ENCODE peak calls at places on chromosomes 2 and 18, in eight cellular contexts. One of them, this sample, is unnamed.

GRCh38 chr2:219736196-219736595 is 108.8 kb downstream of the SLC4A3 start:
- DNase-seq in endothelial cell: peak
- DNase-seq in mammary epithelial cell: peak
- DNase-seq in PC-9: peak
- DNase-seq in Peyer's patch: no peak
- DNase-seq in fibroblast of lung: peak
- DNase-seq in HFF-Myc: peak
- DNase-seq in omental fat pad: no peak
- DNase-seq in this sample: no peak

GRCh38 chr2:172293952-172294351 is 133.4 kb upstream of the ITGA6 start:
- DNase-seq in endothelial cell: no peak
- DNase-seq in omental fat pad: peak
- DNase-seq in PC-9: no peak
- DNase-seq in fibroblast of lung: peak
- DNase-seq in mammary epithelial cell: peak
- DNase-seq in HFF-Myc: no peak
- DNase-seq in Peyer's patch: peak
- DNase-seq in this sample: peak

GRCh38 chr2:221673248-221673647 is 101.1 kb upstream of the EPHA4 start:
- DNase-seq in endothelial cell: no peak
- DNase-seq in omental fat pad: no peak
- DNase-seq in mammary epithelial cell: peak
- DNase-seq in fibroblast of lung: peak
- DNase-seq in HFF-Myc: no peak
- DNase-seq in PC-9: no peak
- DNase-seq in Peyer's patch: no peak
- DNase-seq in this sample: no peak

GRCh38 chr2:32064713-32065112 is 1.4 kb downstream of the SPAST start:
- DNase-seq in HFF-Myc: no peak
- DNase-seq in omental fat pad: no peak
- DNase-seq in fibroblast of lung: no peak
- DNase-seq in PC-9: no peak
- DNase-seq in Peyer's patch: no peak
- DNase-seq in endothelial cell: no peak
- DNase-seq in mammary epithelial cell: no peak
- DNase-seq in this sample: no peak

GRCh38 chr2:105380432-105381118 is 18.3 kb downstream of the FHL2 start:
- DNase-seq in fibroblast of lung: no peak
- DNase-seq in endothelial cell: no peak
- DNase-seq in omental fat pad: no peak
- DNase-seq in PC-9: no peak
- DNase-seq in Peyer's patch: no peak
- DNase-seq in mammary epithelial cell: no peak
- DNase-seq in HFF-Myc: no peak
- DNase-seq in this sample: no peak

GRCh38 chr2:128040166-128040771 is 12.4 kb upstream of the SAP130 start:
- DNase-seq in HFF-Myc: no peak
- DNase-seq in mammary epithelial cell: no peak
- DNase-seq in fibroblast of lung: no peak
- DNase-seq in Peyer's patch: no peak
- DNase-seq in endothelial cell: no peak
- DNase-seq in omental fat pad: no peak
- DNase-seq in PC-9: peak
- DNase-seq in this sample: no peak

GRCh38 chr18:41395695-41396094 is 559.3 kb upstream of the PIK3C3 start:
- DNase-seq in omental fat pad: no peak
- DNase-seq in endothelial cell: no peak
- DNase-seq in mammary epithelial cell: peak
- DNase-seq in Peyer's patch: no peak
- DNase-seq in fibroblast of lung: peak
- DNase-seq in PC-9: no peak
- DNase-seq in HFF-Myc: no peak
- DNase-seq in this sample: no peak

GRCh38 chr2:38909872-38910271 is 20.2 kb downstream of the ARHGEF33 start:
- DNase-seq in fibroblast of lung: no peak
- DNase-seq in Peyer's patch: no peak
- DNase-seq in mammary epithelial cell: no peak
- DNase-seq in PC-9: no peak
- DNase-seq in HFF-Myc: no peak
- DNase-seq in omental fat pad: no peak
- DNase-seq in endothelial cell: no peak
- DNase-seq in this sample: no peak

GRCh38 chr2:170252414-170252813 is 74.5 kb downstream of the MYO3B start:
- DNase-seq in fibroblast of lung: no peak
- DNase-seq in HFF-Myc: no peak
- DNase-seq in Peyer's patch: no peak
- DNase-seq in endothelial cell: no peak
- DNase-seq in omental fat pad: no peak
- DNase-seq in mammary epithelial cell: no peak
- DNase-seq in PC-9: no peak
- DNase-seq in this sample: no peak

GRCh38 chr2:70515938-70516337 is 37.7 kb downstream of the TGFA start:
- DNase-seq in PC-9: no peak
- DNase-seq in Peyer's patch: no peak
- DNase-seq in omental fat pad: no peak
- DNase-seq in mammary epithelial cell: no peak
- DNase-seq in HFF-Myc: no peak
- DNase-seq in endothelial cell: no peak
- DNase-seq in fibroblast of lung: no peak
- DNase-seq in this sample: no peak

GRCh38 chr2:45649855-45650806 is 1.3 kb upstream of the PRKCE start:
- DNase-seq in Peyer's patch: peak
- DNase-seq in mammary epithelial cell: peak
- DNase-seq in PC-9: peak
- DNase-seq in HFF-Myc: no peak
- DNase-seq in endothelial cell: peak
- DNase-seq in fibroblast of lung: peak
- DNase-seq in omental fat pad: peak
- DNase-seq in this sample: peak

GRCh38 chr2:230225486-230225885 is at the start of gene SP140:
- DNase-seq in Peyer's patch: no peak
- DNase-seq in omental fat pad: no peak
- DNase-seq in PC-9: no peak
- DNase-seq in fibroblast of lung: no peak
- DNase-seq in endothelial cell: no peak
- DNase-seq in mammary epithelial cell: no peak
- DNase-seq in HFF-Myc: no peak
- DNase-seq in this sample: no peak

GRCh38 chr2:158006961-158007664 is 94.6 kb upstream of the UPP2 start:
- DNase-seq in endothelial cell: no peak
- DNase-seq in mammary epithelial cell: no peak
- DNase-seq in omental fat pad: no peak
- DNase-seq in PC-9: no peak
- DNase-seq in fibroblast of lung: peak
- DNase-seq in Peyer's patch: no peak
- DNase-seq in HFF-Myc: no peak
- DNase-seq in this sample: no peak

GRCh38 chr2:36731941-36732700 is 35.6 kb downstream of the VIT start:
- DNase-seq in endothelial cell: no peak
- DNase-seq in mammary epithelial cell: no peak
- DNase-seq in omental fat pad: no peak
- DNase-seq in HFF-Myc: peak
- DNase-seq in fibroblast of lung: peak
- DNase-seq in PC-9: peak
- DNase-seq in Peyer's patch: no peak
- DNase-seq in this sample: no peak

GRCh38 chr2:161199885-161200284 is 39.7 kb downstream of the TANK start:
- DNase-seq in mammary epithelial cell: no peak
- DNase-seq in fibroblast of lung: no peak
- DNase-seq in HFF-Myc: no peak
- DNase-seq in PC-9: no peak
- DNase-seq in Peyer's patch: no peak
- DNase-seq in omental fat pad: no peak
- DNase-seq in endothelial cell: no peak
- DNase-seq in this sample: no peak

GRCh38 chr18:3671181-3671580 is 221.2 kb downstream of the TGIF1 start:
- DNase-seq in fibroblast of lung: no peak
- DNase-seq in PC-9: no peak
- DNase-seq in HFF-Myc: no peak
- DNase-seq in Peyer's patch: peak
- DNase-seq in mammary epithelial cell: no peak
- DNase-seq in omental fat pad: no peak
- DNase-seq in endothelial cell: no peak
- DNase-seq in this sample: no peak

GRCh38 chr2:14219306-14219705 is 413.2 kb upstream of the LRATD1 start:
- DNase-seq in mammary epithelial cell: peak
- DNase-seq in endothelial cell: no peak
- DNase-seq in omental fat pad: no peak
- DNase-seq in Peyer's patch: no peak
- DNase-seq in PC-9: no peak
- DNase-seq in HFF-Myc: no peak
- DNase-seq in fibroblast of lung: no peak
- DNase-seq in this sample: no peak

GRCh38 chr2:224925822-224926124 is 116.5 kb downstream of the DOCK10 start:
- DNase-seq in fibroblast of lung: peak
- DNase-seq in mammary epithelial cell: peak
- DNase-seq in PC-9: no peak
- DNase-seq in HFF-Myc: no peak
- DNase-seq in omental fat pad: no peak
- DNase-seq in endothelial cell: no peak
- DNase-seq in Peyer's patch: no peak
- DNase-seq in this sample: no peak

DNA sequence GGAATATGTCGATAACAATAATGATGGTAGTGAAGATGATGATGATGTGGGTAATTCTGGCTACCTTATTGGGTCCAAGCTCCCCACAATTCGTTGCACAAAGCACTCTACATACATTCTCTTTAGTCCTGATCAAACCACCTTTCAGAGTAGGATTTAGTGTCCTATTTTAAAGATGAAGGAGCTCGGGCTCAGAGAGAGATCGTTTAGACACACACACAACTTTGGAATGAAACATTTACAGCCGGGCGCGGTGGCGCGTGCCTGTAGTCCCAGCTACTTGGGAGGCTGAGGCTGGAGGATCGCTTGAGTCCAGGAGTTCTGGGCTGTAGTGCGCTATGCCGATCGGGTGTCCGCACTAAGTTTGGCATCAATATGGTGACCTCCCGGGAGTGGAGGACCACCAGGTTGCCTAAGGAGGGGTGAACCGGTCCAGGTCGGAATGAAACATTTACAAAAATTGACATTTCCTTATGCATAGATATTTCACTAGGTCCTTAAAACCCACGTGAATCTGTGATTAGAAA is 50.7 kb downstream of the GREB1 start:
- DNase-seq in endothelial cell: no peak
- DNase-seq in Peyer's patch: no peak
- DNase-seq in PC-9: no peak
- DNase-seq in HFF-Myc: no peak
- DNase-seq in mammary epithelial cell: no peak
- DNase-seq in omental fat pad: no peak
- DNase-seq in fibroblast of lung: no peak
- DNase-seq in this sample: no peak
- TF ChIP-seq CTCF in endothelial cell: no peak
- TF ChIP-seq CTCF in Peyer's patch: no peak
- TF ChIP-seq CTCF in PC-9: peak
- TF ChIP-seq CTCF in HFF-Myc: no peak
- TF ChIP-seq CTCF in mammary epithelial cell: no peak
- TF ChIP-seq CTCF in omental fat pad: no peak
- TF ChIP-seq CTCF in fibroblast of lung: no peak
- TF ChIP-seq CTCF in this sample: no peak

GRCh38 chr2:203623104-203623503 is 83.3 kb upstream of the CD28 start:
- DNase-seq in omental fat pad: no peak
- DNase-seq in endothelial cell: no peak
- DNase-seq in PC-9: peak
- DNase-seq in fibroblast of lung: peak
- DNase-seq in HFF-Myc: peak
- DNase-seq in mammary epithelial cell: peak
- DNase-seq in Peyer's patch: no peak
- DNase-seq in this sample: no peak
- TF ChIP-seq CTCF in omental fat pad: no peak
- TF ChIP-seq CTCF in endothelial cell: no peak
- TF ChIP-seq CTCF in PC-9: no peak
- TF ChIP-seq CTCF in fibroblast of lung: no peak
- TF ChIP-seq CTCF in HFF-Myc: no peak
- TF ChIP-seq CTCF in mammary epithelial cell: no peak
- TF ChIP-seq CTCF in Peyer's patch: no peak
- TF ChIP-seq CTCF in this sample: no peak

GRCh38 chr2:28952806-28953190 is 28.3 kb upstream of the TOGARAM2 start:
- DNase-seq in PC-9: no peak
- DNase-seq in fibroblast of lung: no peak
- DNase-seq in mammary epithelial cell: no peak
- DNase-seq in omental fat pad: no peak
- DNase-seq in endothelial cell: no peak
- DNase-seq in Peyer's patch: no peak
- DNase-seq in HFF-Myc: no peak
- DNase-seq in this sample: no peak

GRCh38 chr2:28955492-28955891 is 25.6 kb upstream of the TOGARAM2 start:
- DNase-seq in Peyer's patch: no peak
- DNase-seq in fibroblast of lung: no peak
- DNase-seq in omental fat pad: no peak
- DNase-seq in PC-9: no peak
- DNase-seq in mammary epithelial cell: no peak
- DNase-seq in endothelial cell: no peak
- DNase-seq in HFF-Myc: no peak
- DNase-seq in this sample: no peak

GRCh38 chr2:28958689-28959088 is 22.4 kb upstream of the TOGARAM2 start:
- DNase-seq in HFF-Myc: peak
- DNase-seq in mammary epithelial cell: peak
- DNase-seq in PC-9: peak
- DNase-seq in fibroblast of lung: peak
- DNase-seq in omental fat pad: no peak
- DNase-seq in Peyer's patch: no peak
- DNase-seq in endothelial cell: peak
- DNase-seq in this sample: no peak

GRCh38 chr2:28956890-28957289 is 24.2 kb upstream of the TOGARAM2 start:
- DNase-seq in HFF-Myc: no peak
- DNase-seq in PC-9: no peak
- DNase-seq in endothelial cell: peak
- DNase-seq in omental fat pad: no peak
- DNase-seq in Peyer's patch: no peak
- DNase-seq in fibroblast of lung: no peak
- DNase-seq in mammary epithelial cell: no peak
- DNase-seq in this sample: no peak

DNA sequence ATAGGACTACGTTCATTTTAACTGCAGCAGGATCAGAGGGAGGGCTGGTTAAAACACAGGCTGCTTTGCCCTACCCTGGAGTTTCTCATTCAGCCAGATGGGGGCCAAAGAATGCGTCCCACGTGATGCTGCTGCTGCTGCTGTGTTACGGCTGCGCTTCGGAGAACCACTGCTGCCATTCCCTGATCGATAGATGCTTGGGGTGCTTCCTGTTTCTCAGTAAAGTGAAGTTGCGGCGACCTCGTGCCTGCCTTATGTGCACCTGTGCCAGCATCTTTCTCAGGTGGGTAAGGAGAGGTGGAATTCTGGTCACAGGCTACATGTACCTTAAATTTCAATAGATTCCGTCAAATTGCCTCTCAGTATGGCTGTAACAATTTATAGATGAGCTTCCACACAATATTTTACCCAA is 24.7 kb upstream of the TOGARAM2 start:
- DNase-seq in PC-9: no peak
- DNase-seq in HFF-Myc: no peak
- DNase-seq in mammary epithelial cell: no peak
- DNase-seq in endothelial cell: peak
- DNase-seq in Peyer's patch: no peak
- DNase-seq in fibroblast of lung: peak
- DNase-seq in omental fat pad: no peak
- DNase-seq in this sample: no peak
- TF ChIP-seq CTCF in PC-9: no peak
- TF ChIP-seq CTCF in HFF-Myc: no peak
- TF ChIP-seq CTCF in mammary epithelial cell: peak
- TF ChIP-seq CTCF in endothelial cell: no peak
- TF ChIP-seq CTCF in Peyer's patch: no peak
- TF ChIP-seq CTCF in fibroblast of lung: peak
- TF ChIP-seq CTCF in omental fat pad: no peak
- TF ChIP-seq CTCF in this sample: peak

GRCh38 chr2:28085183-28085582 is 194.7 kb downstream of the BABAM2 start:
- DNase-seq in endothelial cell: no peak
- DNase-seq in HFF-Myc: no peak
- DNase-seq in Peyer's patch: no peak
- DNase-seq in mammary epithelial cell: no peak
- DNase-seq in omental fat pad: no peak
- DNase-seq in PC-9: no peak
- DNase-seq in fibroblast of lung: no peak
- DNase-seq in this sample: no peak
- TF ChIP-seq CTCF in endothelial cell: no peak
- TF ChIP-seq CTCF in HFF-Myc: no peak
- TF ChIP-seq CTCF in Peyer's patch: no peak
- TF ChIP-seq CTCF in mammary epithelial cell: no peak
- TF ChIP-seq CTCF in omental fat pad: no peak
- TF ChIP-seq CTCF in PC-9: no peak
- TF ChIP-seq CTCF in fibroblast of lung: no peak
- TF ChIP-seq CTCF in this sample: no peak

This sample was measured in mesothelial cell of epicardium.